ENCODE peak calls at places on chromosome 15, in five cellular contexts. N is activated CD8-positive, alpha-beta memory T cell treated with anti-CD3 and anti-CD28 coated beads for 1 hour; F is naive B cell; E is HEK293T; P is caudate nucleus. R is an unnamed sample.

GRCh38 chr15:60340207-60340921 is 57.4 kb downstream of the ANXA2 start:
- DNase-seq in N (no peak), F (no peak), E (no peak), P (no peak), R (no peak)

GRCh38 chr15:22988811-22989210 is 8.6 kb upstream of the CYFIP1 start:
- DNase-seq in N (no peak), F (no peak), E (no peak), P (no peak), R (no peak)

GRCh38 chr15:69880616-69881309 is 217.0 kb downstream of the TLE3 start:
- DNase-seq in N (no peak), F (no peak), E (no peak), P (no peak), R (no peak)

GRCh38 chr15:39579487-39580116 is 1.3 kb upstream of the THBS1 start:
- DNase-seq in N (no peak), F (no peak), E (no peak), P (no peak), R (peak)

GRCh38 chr15:80234883-80235282 is 17.1 kb downstream of the CTXND1 start:
- DNase-seq in N (no peak), F (peak), E (peak), P (no peak), R (peak)

GRCh38 chr15:45184562-45185041 is 3.2 kb downstream of the SHF start:
- DNase-seq in N (no peak), F (no peak), E (no peak), P (peak), R (no peak)

GRCh38 chr15:36608166-36608565 is 28.7 kb downstream of the CDIN1 start:
- DNase-seq in N (no peak), F (no peak), E (no peak), P (no peak), R (no peak)

GRCh38 chr15:75452968-75453702 is 1.6 kb upstream of the SIN3A start:
- DNase-seq in N (peak), F (peak), E (no peak), P (no peak), R (no peak)

GRCh38 chr15:48577495-48577894 is 68.0 kb downstream of the FBN1 start:
- DNase-seq in N (no peak), F (no peak), E (no peak), P (no peak), R (no peak)

GRCh38 chr15:68445351-68445750 is 13.4 kb upstream of the ITGA11 start:
- DNase-seq in N (no peak), F (no peak), E (no peak), P (no peak), R (no peak)

GRCh38 chr15:28886431-28887343 is 913 bp downstream of the APBA2 start:
- DNase-seq in N (no peak), F (no peak), E (peak), P (no peak), R (peak)

GRCh38 chr15:49718846-49719245 is 98.0 kb downstream of the DTWD1 start:
- DNase-seq in N (no peak), F (no peak), E (no peak), P (no peak), R (no peak)

GRCh38 chr15:59434481-59434880 is 3.5 kb upstream of the FAM81A start:
- DNase-seq in N (no peak), F (no peak), E (no peak), P (no peak), R (no peak)

GRCh38 chr15:40921949-40922607 is 7.1 kb upstream of the DLL4 start:
- DNase-seq in N (no peak), F (no peak), E (no peak), P (no peak), R (no peak)

GRCh38 chr15:25335279-25335678 is 103.5 kb downstream of the UBE3A start:
- DNase-seq in N (no peak), F (no peak), E (no peak), P (no peak), R (no peak)

GRCh38 chr15:94075349-94075748 is 156.0 kb upstream of the MCTP2 start:
- DNase-seq in N (no peak), F (no peak), E (no peak), P (no peak), R (no peak)

GRCh38 chr15:88994286-88994685 is 81.1 kb upstream of the MFGE8 start:
- DNase-seq in N (no peak), F (no peak), E (no peak), P (no peak), R (no peak)

GRCh38 chr15:76901965-76902364 is 3.2 kb downstream of the SCAPER start:
- DNase-seq in N (no peak), F (no peak), E (no peak), P (no peak), R (no peak)

GRCh38 chr15:100686021-100686724 is 83.8 kb downstream of the ASB7 start:
- DNase-seq in N (no peak), F (no peak), E (no peak), P (no peak), R (no peak)

GRCh38 chr15:42622328-42622925 is 47.0 kb downstream of the STARD9 start:
- DNase-seq in N (no peak), F (no peak), E (no peak), P (no peak), R (no peak)

GRCh38 chr15:79562538-79563298 is 130.6 kb downstream of the MINAR1 start:
- DNase-seq in N (no peak), F (no peak), E (no peak), P (no peak), R (no peak)

GRCh38 chr15:29424118-29424517 is 154.5 kb upstream of the NSMCE3 start:
- DNase-seq in N (no peak), F (no peak), E (no peak), P (no peak), R (no peak)

GRCh38 chr15:69014454-69014853 is at the start of gene NOX5:
- DNase-seq in N (no peak), F (no peak), E (no peak), P (no peak), R (no peak)

GRCh38 chr15:70259030-70259424 is 161.3 kb upstream of the TLE3 start:
- DNase-seq in N (peak), F (peak), E (no peak), P (peak), R (peak)

GRCh38 chr15:62889141-62889661 is 153.3 kb upstream of the TPM1 start:
- DNase-seq in N (no peak), F (no peak), E (no peak), P (no peak), R (no peak)

GRCh38 chr15:74857082-74857655 is 14.2 kb upstream of the ULK3 start:
- DNase-seq in N (no peak), F (peak), E (no peak), P (no peak), R (no peak)

GRCh38 chr15:51801391-51801835 is 28.0 kb upstream of the TMOD3 start:
- DNase-seq in N (no peak), F (peak), E (peak), P (peak), R (no peak)

GRCh38 chr15:75808563-75808962 is 34.7 kb upstream of the UBE2Q2 start:
- DNase-seq in N (no peak), F (no peak), E (no peak), P (no peak), R (no peak)

GRCh38 chr15:89799011-89799924 is 15.4 kb downstream of the ANPEP start:
- DNase-seq in N (no peak), F (no peak), E (no peak), P (no peak), R (no peak)

GRCh38 chr15:27514526-27514925 is 543.5 kb downstream of the GABRG3 start:
- DNase-seq in N (no peak), F (no peak), E (no peak), P (no peak), R (no peak)

GRCh38 chr15:95024388-95024787 is 793.0 kb downstream of the MCTP2 start:
- DNase-seq in N (no peak), F (no peak), E (peak), P (no peak), R (peak)

GRCh38 chr15:50059883-50060282 is 59.1 kb downstream of the ATP8B4 start:
- DNase-seq in N (no peak), F (no peak), E (no peak), P (no peak), R (no peak)

GRCh38 chr15:25803036-25803435 is 60.1 kb downstream of the ATP10A start:
- DNase-seq in N (no peak), F (peak), E (no peak), P (no peak), R (no peak)

GRCh38 chr15:26449296-26449695 is 323.6 kb downstream of the GABRB3 start:
- DNase-seq in N (no peak), F (no peak), E (no peak), P (no peak), R (no peak)

GRCh38 chr15:83287541-83288027 is 3.1 kb upstream of the BNC1 start:
- DNase-seq in N (no peak), F (no peak), E (no peak), P (no peak), R (peak)

GRCh38 chr15:76935620-76936019 is 4.1 kb downstream of the RCN2 start:
- DNase-seq in N (no peak), F (peak), E (no peak), P (no peak), R (no peak)

GRCh38 chr15:100973351-100974034 is 54.3 kb downstream of the LRRK1 start:
- DNase-seq in N (no peak), F (peak), E (no peak), P (no peak), R (no peak)